ENCODE peak calls at places on chromosomes 13 and 19, in eight cellular contexts. One of them, this sample, is unnamed.
A peak's percentile ranks its signal among the peaks of the same experiment; 100 is the strongest.

GRCh38 chr13:108895220-108895704 is 265.9 kb downstream of the MYO16 start:
- DNase-seq in sigmoid colon: no peak
- DNase-seq in body of pancreas: no peak
- DNase-seq in astrocyte of the spinal cord: peak; percentile 63
- DNase-seq in AG09309: no peak
- DNase-seq in IMR-90: peak; percentile 69
- DNase-seq in NB4: peak; percentile 56
- DNase-seq in astrocyte: peak; percentile 18
- DNase-seq in this sample: peak; percentile 52

GRCh38 chr13:44865722-44866484 is 123.4 kb downstream of the NUFIP1 start:
- DNase-seq in sigmoid colon: no peak
- DNase-seq in astrocyte of the spinal cord: no peak
- DNase-seq in astrocyte: no peak
- DNase-seq in NB4: no peak
- DNase-seq in body of pancreas: no peak
- DNase-seq in AG09309: no peak
- DNase-seq in IMR-90: no peak
- DNase-seq in this sample: no peak

GRCh38 chr13:61316647-61317046 is 99.0 kb downstream of the PCDH20 start:
- DNase-seq in IMR-90: no peak
- DNase-seq in AG09309: no peak
- DNase-seq in body of pancreas: no peak
- DNase-seq in astrocyte of the spinal cord: no peak
- DNase-seq in NB4: no peak
- DNase-seq in astrocyte: no peak
- DNase-seq in sigmoid colon: no peak
- DNase-seq in this sample: no peak

GRCh38 chr19:30830875-30831274 is 458.7 kb downstream of the ZNF536 start:
- DNase-seq in body of pancreas: no peak
- DNase-seq in IMR-90: no peak
- DNase-seq in AG09309: no peak
- DNase-seq in NB4: no peak
- DNase-seq in astrocyte: no peak
- DNase-seq in sigmoid colon: no peak
- DNase-seq in astrocyte of the spinal cord: no peak
- DNase-seq in this sample: no peak

GRCh38 chr19:31054430-31054829 is 294.8 kb downstream of the TSHZ3 start:
- DNase-seq in sigmoid colon: no peak
- DNase-seq in body of pancreas: no peak
- DNase-seq in astrocyte of the spinal cord: peak; percentile 74
- DNase-seq in IMR-90: peak; percentile 83
- DNase-seq in astrocyte: peak; percentile 46
- DNase-seq in NB4: peak; percentile 53
- DNase-seq in AG09309: peak; percentile 21
- DNase-seq in this sample: peak; percentile 78

GRCh38 chr13:97215325-97215724 is 6.8 kb upstream of the MBNL2 start:
- DNase-seq in body of pancreas: no peak
- DNase-seq in AG09309: no peak
- DNase-seq in astrocyte: no peak
- DNase-seq in IMR-90: no peak
- DNase-seq in sigmoid colon: no peak
- DNase-seq in NB4: no peak
- DNase-seq in astrocyte of the spinal cord: no peak
- DNase-seq in this sample: no peak

GRCh38 chr13:27523345-27524073 is 73.1 kb upstream of the MTIF3 start:
- DNase-seq in astrocyte: no peak
- DNase-seq in body of pancreas: no peak
- DNase-seq in sigmoid colon: no peak
- DNase-seq in NB4: peak; percentile 37
- DNase-seq in IMR-90: no peak
- DNase-seq in AG09309: no peak
- DNase-seq in astrocyte of the spinal cord: no peak
- DNase-seq in this sample: no peak

GRCh38 chr13:54183728-54184127 is 1155.1 kb downstream of the OLFM4 start:
- DNase-seq in NB4: no peak
- DNase-seq in body of pancreas: no peak
- DNase-seq in IMR-90: no peak
- DNase-seq in astrocyte: no peak
- DNase-seq in sigmoid colon: no peak
- DNase-seq in astrocyte of the spinal cord: no peak
- DNase-seq in AG09309: no peak
- DNase-seq in this sample: no peak

GRCh38 chr13:79973533-79973963 is 367.4 kb downstream of the SPRY2 start:
- DNase-seq in body of pancreas: peak; percentile 18
- DNase-seq in sigmoid colon: no peak
- DNase-seq in astrocyte: no peak
- DNase-seq in NB4: peak; percentile 64
- DNase-seq in AG09309: no peak
- DNase-seq in astrocyte of the spinal cord: no peak
- DNase-seq in IMR-90: no peak
- DNase-seq in this sample: no peak

GRCh38 chr13:29572575-29572974 is 22.9 kb downstream of the SLC7A1 start:
- DNase-seq in sigmoid colon: no peak
- DNase-seq in AG09309: no peak
- DNase-seq in body of pancreas: no peak
- DNase-seq in IMR-90: no peak
- DNase-seq in NB4: no peak
- DNase-seq in astrocyte: no peak
- DNase-seq in astrocyte of the spinal cord: no peak
- DNase-seq in this sample: no peak

GRCh38 chr13:59643906-59644626 is 519.7 kb downstream of the DIAPH3 start:
- DNase-seq in astrocyte: no peak
- DNase-seq in body of pancreas: peak; percentile 25
- DNase-seq in astrocyte of the spinal cord: no peak
- DNase-seq in sigmoid colon: no peak
- DNase-seq in IMR-90: no peak
- DNase-seq in AG09309: no peak
- DNase-seq in NB4: no peak
- DNase-seq in this sample: no peak

GRCh38 chr19:57016491-57016890 is 103.3 kb upstream of the USP29 start:
- DNase-seq in AG09309: no peak
- DNase-seq in astrocyte: no peak
- DNase-seq in IMR-90: no peak
- DNase-seq in NB4: no peak
- DNase-seq in sigmoid colon: peak; percentile 38
- DNase-seq in body of pancreas: no peak
- DNase-seq in astrocyte of the spinal cord: no peak
- DNase-seq in this sample: no peak

GRCh38 chr13:79427265-79427664 is 21.2 kb upstream of the RBM26 start:
- DNase-seq in sigmoid colon: no peak
- DNase-seq in IMR-90: no peak
- DNase-seq in NB4: no peak
- DNase-seq in astrocyte: no peak
- DNase-seq in body of pancreas: no peak
- DNase-seq in AG09309: no peak
- DNase-seq in astrocyte of the spinal cord: no peak
- DNase-seq in this sample: no peak

GRCh38 chr19:55046975-55047622 is 9.0 kb upstream of the GP6 start:
- DNase-seq in astrocyte of the spinal cord: no peak
- DNase-seq in NB4: no peak
- DNase-seq in sigmoid colon: no peak
- DNase-seq in IMR-90: no peak
- DNase-seq in AG09309: no peak
- DNase-seq in body of pancreas: no peak
- DNase-seq in astrocyte: no peak
- DNase-seq in this sample: no peak

GRCh38 chr19:47765522-47766358 is 12.8 kb upstream of the SELENOW start:
- DNase-seq in IMR-90: peak; percentile 44
- DNase-seq in sigmoid colon: peak; percentile 81
- DNase-seq in AG09309: no peak
- DNase-seq in NB4: peak; percentile 92
- DNase-seq in body of pancreas: peak; percentile 63
- DNase-seq in astrocyte of the spinal cord: no peak
- DNase-seq in astrocyte: no peak
- DNase-seq in this sample: peak; percentile 65

GRCh38 chr19:27974082-27974513 is 1238.9 kb downstream of the UQCRFS1 start:
- DNase-seq in IMR-90: no peak
- DNase-seq in astrocyte of the spinal cord: peak; percentile 24
- DNase-seq in astrocyte: peak; percentile 41
- DNase-seq in NB4: peak; percentile 25
- DNase-seq in body of pancreas: peak; percentile 41
- DNase-seq in AG09309: no peak
- DNase-seq in sigmoid colon: no peak
- DNase-seq in this sample: peak; percentile 26
- TF ChIP-seq CTCF in IMR-90: peak; percentile 29
- TF ChIP-seq CTCF in astrocyte of the spinal cord: peak; percentile 65
- TF ChIP-seq CTCF in astrocyte: peak; percentile 93
- TF ChIP-seq CTCF in NB4: peak; percentile 65
- TF ChIP-seq CTCF in body of pancreas: peak; percentile 48
- TF ChIP-seq CTCF in AG09309: peak; percentile 72
- TF ChIP-seq CTCF in sigmoid colon: peak; percentile 39
- TF ChIP-seq CTCF in this sample: peak; percentile 65

GRCh38 chr19:1646931-1647663 is 5.3 kb downstream of the TCF3 start:
- DNase-seq in body of pancreas: no peak
- DNase-seq in AG09309: no peak
- DNase-seq in astrocyte: no peak
- DNase-seq in astrocyte of the spinal cord: no peak
- DNase-seq in IMR-90: no peak
- DNase-seq in sigmoid colon: no peak
- DNase-seq in NB4: no peak
- DNase-seq in this sample: no peak

GRCh38 chr19:1647664-1648155 is 4.7 kb downstream of the TCF3 start:
- DNase-seq in astrocyte of the spinal cord: no peak
- DNase-seq in AG09309: no peak
- DNase-seq in sigmoid colon: no peak
- DNase-seq in NB4: no peak
- DNase-seq in body of pancreas: no peak
- DNase-seq in IMR-90: no peak
- DNase-seq in astrocyte: no peak
- DNase-seq in this sample: no peak

GRCh38 chr19:1648156-1648925 is 4.1 kb downstream of the TCF3 start:
- DNase-seq in astrocyte: no peak
- DNase-seq in AG09309: no peak
- DNase-seq in IMR-90: no peak
- DNase-seq in sigmoid colon: no peak
- DNase-seq in astrocyte of the spinal cord: no peak
- DNase-seq in body of pancreas: no peak
- DNase-seq in NB4: no peak
- DNase-seq in this sample: no peak

GRCh38 chr19:1645299-1645698 is 7.1 kb downstream of the TCF3 start:
- DNase-seq in IMR-90: no peak
- DNase-seq in astrocyte of the spinal cord: no peak
- DNase-seq in astrocyte: no peak
- DNase-seq in sigmoid colon: no peak
- DNase-seq in body of pancreas: no peak
- DNase-seq in AG09309: no peak
- DNase-seq in NB4: no peak
- DNase-seq in this sample: no peak

DNA sequence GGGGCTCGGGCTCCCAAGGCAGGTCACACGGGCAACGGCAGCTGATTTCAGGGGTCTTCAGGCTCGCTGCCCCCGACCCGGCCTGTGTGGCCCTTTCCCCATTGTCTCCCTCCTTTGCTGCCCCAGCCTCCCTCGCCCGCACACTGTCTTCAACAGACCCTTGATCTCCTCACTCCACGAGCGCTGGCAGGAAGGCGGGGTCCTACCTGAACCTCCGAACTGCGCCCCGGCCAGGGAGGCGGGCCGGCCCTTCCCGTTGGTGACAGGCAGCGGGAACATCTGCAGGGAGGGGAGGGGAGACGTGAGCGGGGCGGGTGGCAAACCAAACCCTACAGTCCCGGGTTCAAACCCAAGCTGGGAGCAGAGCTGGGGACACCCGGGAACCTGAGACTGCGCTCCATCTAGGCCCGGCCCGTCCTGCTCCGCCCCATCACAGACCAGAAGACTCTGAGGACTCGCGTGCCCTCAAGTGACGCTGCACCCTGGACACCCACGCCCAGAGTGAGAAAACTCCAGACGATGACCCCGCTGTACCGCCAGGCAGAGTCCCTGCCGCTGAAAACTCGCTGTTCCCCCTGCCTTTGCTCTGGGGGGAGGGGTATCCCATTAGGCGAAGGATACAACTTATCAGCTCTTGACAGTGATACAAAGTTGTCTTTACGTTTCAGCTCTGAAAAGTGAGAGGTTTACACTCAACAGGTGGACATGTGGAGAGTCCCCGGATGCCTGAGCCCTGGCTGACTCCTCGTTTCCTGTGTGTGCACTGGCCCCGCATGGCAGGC is 6.1 kb downstream of the TCF3 start:
- DNase-seq in astrocyte: no peak
- DNase-seq in sigmoid colon: no peak
- DNase-seq in IMR-90: no peak
- DNase-seq in AG09309: no peak
- DNase-seq in NB4: no peak
- DNase-seq in body of pancreas: no peak
- DNase-seq in astrocyte of the spinal cord: no peak
- DNase-seq in this sample: no peak
- H3K4me3 ChIP-seq in astrocyte: no peak overlapping the region
- H3K4me3 ChIP-seq in sigmoid colon: no peak overlapping the region
- H3K4me3 ChIP-seq in IMR-90: no peak overlapping the region
- H3K4me3 ChIP-seq in AG09309: no peak overlapping the region
- H3K4me3 ChIP-seq in NB4: no peak overlapping the region
- H3K4me3 ChIP-seq in body of pancreas: no peak overlapping the region
- H3K4me3 ChIP-seq in astrocyte of the spinal cord: no peak overlapping the region
- H3K4me3 ChIP-seq in this sample: no peak overlapping the region

GRCh38 chr19:49662011-49662410 is 3.6 kb downstream of the IRF3 start:
- DNase-seq in astrocyte: no peak
- DNase-seq in IMR-90: no peak
- DNase-seq in NB4: no peak
- DNase-seq in astrocyte of the spinal cord: no peak
- DNase-seq in AG09309: no peak
- DNase-seq in body of pancreas: no peak
- DNase-seq in sigmoid colon: no peak
- DNase-seq in this sample: no peak

GRCh38 chr19:49665301-49666119 is at the start of the genes BCL2L12 and IRF3:
- DNase-seq in astrocyte of the spinal cord: peak; percentile 97
- DNase-seq in NB4: peak; percentile 95
- DNase-seq in body of pancreas: peak; percentile 99
- DNase-seq in IMR-90: peak; percentile 93
- DNase-seq in sigmoid colon: peak; percentile 99
- DNase-seq in AG09309: peak; percentile 81
- DNase-seq in astrocyte: peak; percentile 81
- DNase-seq in this sample: peak; percentile 97

GRCh38 chr19:49663224-49663623 is 2.4 kb downstream of the IRF3 start:
- DNase-seq in AG09309: no peak
- DNase-seq in astrocyte of the spinal cord: no peak
- DNase-seq in IMR-90: no peak
- DNase-seq in body of pancreas: no peak
- DNase-seq in sigmoid colon: no peak
- DNase-seq in NB4: no peak
- DNase-seq in astrocyte: no peak
- DNase-seq in this sample: no peak

GRCh38 chr19:49666120-49666444 is 349 bp downstream of the BCL2L12 start:
- DNase-seq in body of pancreas: no peak
- DNase-seq in sigmoid colon: no peak
- DNase-seq in AG09309: no peak
- DNase-seq in IMR-90: no peak
- DNase-seq in NB4: no peak
- DNase-seq in astrocyte: no peak
- DNase-seq in astrocyte of the spinal cord: no peak
- DNase-seq in this sample: no peak

GRCh38 chr19:49664171-49665070 is 1.2 kb downstream of the IRF3 start:
- DNase-seq in body of pancreas: peak; percentile 91
- DNase-seq in IMR-90: peak; percentile 67
- DNase-seq in astrocyte of the spinal cord: peak; percentile 75
- DNase-seq in AG09309: no peak
- DNase-seq in sigmoid colon: peak; percentile 94
- DNase-seq in astrocyte: peak; percentile 42
- DNase-seq in NB4: peak; percentile 78
- DNase-seq in this sample: peak; percentile 83
- TF ChIP-seq CTCF in body of pancreas: peak; percentile 10
- TF ChIP-seq CTCF in IMR-90: no peak
- TF ChIP-seq CTCF in astrocyte of the spinal cord: peak; percentile 15
- TF ChIP-seq CTCF in AG09309: peak; percentile 11
- TF ChIP-seq CTCF in sigmoid colon: peak; percentile 56
- TF ChIP-seq CTCF in astrocyte: no peak
- TF ChIP-seq CTCF in NB4: no peak
- TF ChIP-seq CTCF in this sample: no peak

GRCh38 chr13:114318624-114319023 is 4.3 kb downstream of the CHAMP1 start:
- DNase-seq in AG09309: no peak
- DNase-seq in NB4: no peak
- DNase-seq in astrocyte of the spinal cord: no peak
- DNase-seq in sigmoid colon: no peak
- DNase-seq in IMR-90: no peak
- DNase-seq in body of pancreas: no peak
- DNase-seq in astrocyte: no peak
- DNase-seq in this sample: no peak
- H3K4me3 ChIP-seq in AG09309: no peak overlapping the region
- H3K4me3 ChIP-seq in NB4: no peak overlapping the region
- H3K4me3 ChIP-seq in astrocyte of the spinal cord: no peak overlapping the region
- H3K4me3 ChIP-seq in sigmoid colon: no peak overlapping the region
- H3K4me3 ChIP-seq in IMR-90: no peak overlapping the region
- H3K4me3 ChIP-seq in body of pancreas: no peak overlapping the region
- H3K4me3 ChIP-seq in astrocyte: no peak overlapping the region
- H3K4me3 ChIP-seq in this sample: no peak overlapping the region